ENCODE peak calls at places on chromosomes 3 and 15, in five cellular contexts. One of them, this sample, is unnamed.

GRCh38 chr3:32443471-32443870 is 51.8 kb downstream of the CMTM7 start:
- DNase-seq in GM12891: no peak
- DNase-seq in GM12878: no peak
- DNase-seq in IMR-90: peak
- DNase-seq in uterus: no peak
- DNase-seq in this sample: no peak

GRCh38 chr3:23241256-23241655 is 38.1 kb downstream of the UBE2E2 start:
- DNase-seq in GM12891: no peak
- DNase-seq in GM12878: no peak
- DNase-seq in IMR-90: no peak
- DNase-seq in uterus: no peak
- DNase-seq in this sample: no peak

GRCh38 chr15:92877000-92877399 is 23.1 kb upstream of the CHD2 start:
- DNase-seq in GM12891: no peak
- DNase-seq in GM12878: no peak
- DNase-seq in IMR-90: no peak
- DNase-seq in uterus: no peak
- DNase-seq in this sample: no peak

GRCh38 chr3:129119365-129120100 is 2.1 kb downstream of the RAB43 start:
- DNase-seq in GM12891: no peak
- DNase-seq in GM12878: no peak
- DNase-seq in IMR-90: no peak
- DNase-seq in uterus: no peak
- DNase-seq in this sample: no peak

GRCh38 chr3:184085389-184085852 is 11.4 kb upstream of the HTR3E start:
- DNase-seq in GM12891: no peak
- DNase-seq in GM12878: no peak
- DNase-seq in IMR-90: peak
- DNase-seq in uterus: no peak
- DNase-seq in this sample: no peak

GRCh38 chr3:189340680-189341460 is 169.1 kb downstream of the TPRG1 start:
- DNase-seq in GM12891: no peak
- DNase-seq in GM12878: no peak
- DNase-seq in IMR-90: no peak
- DNase-seq in uterus: no peak
- DNase-seq in this sample: no peak

GRCh38 chr15:73362900-73363299 is 5.9 kb downstream of the HCN4 start:
- DNase-seq in GM12891: no peak
- DNase-seq in GM12878: no peak
- DNase-seq in IMR-90: no peak
- DNase-seq in uterus: no peak
- DNase-seq in this sample: no peak

GRCh38 chr3:151684104-151684503 is 49.6 kb upstream of the AADACL2 start:
- DNase-seq in GM12891: no peak
- DNase-seq in GM12878: no peak
- DNase-seq in IMR-90: no peak
- DNase-seq in uterus: no peak
- DNase-seq in this sample: no peak

GRCh38 chr3:66407281-66408218 is 93.3 kb downstream of the LRIG1 start:
- DNase-seq in GM12891: peak
- DNase-seq in GM12878: no peak
- DNase-seq in IMR-90: peak
- DNase-seq in uterus: peak
- DNase-seq in this sample: peak

GRCh38 chr15:78434134-78434533 is 3.9 kb upstream of the IREB2 start:
- DNase-seq in GM12891: no peak
- DNase-seq in GM12878: no peak
- DNase-seq in IMR-90: no peak
- DNase-seq in uterus: no peak
- DNase-seq in this sample: no peak

GRCh38 chr3:141240290-141241247 is 8.9 kb downstream of the PXYLP1 start:
- DNase-seq in GM12891: no peak
- DNase-seq in GM12878: no peak
- DNase-seq in IMR-90: peak
- DNase-seq in uterus: no peak
- DNase-seq in this sample: peak

GRCh38 chr15:60733196-60733595 is 254.3 kb upstream of the ICE2 start:
- DNase-seq in GM12891: no peak
- DNase-seq in GM12878: no peak
- DNase-seq in IMR-90: no peak
- DNase-seq in uterus: no peak
- DNase-seq in this sample: no peak

GRCh38 chr3:50519471-50520089 is 16.1 kb upstream of the CACNA2D2 start:
- DNase-seq in GM12891: peak
- DNase-seq in GM12878: no peak
- DNase-seq in IMR-90: peak
- DNase-seq in uterus: peak
- DNase-seq in this sample: peak

GRCh38 chr3:7332696-7333095 is 471.8 kb downstream of the GRM7 start:
- DNase-seq in GM12891: no peak
- DNase-seq in GM12878: no peak
- DNase-seq in IMR-90: no peak
- DNase-seq in uterus: no peak
- DNase-seq in this sample: no peak

GRCh38 chr3:69999191-70000027 is at the start of gene SAMMSON:
- DNase-seq in GM12891: no peak
- DNase-seq in GM12878: no peak
- DNase-seq in IMR-90: peak
- DNase-seq in uterus: peak
- DNase-seq in this sample: no peak

GRCh38 chr15:81225161-81225671 is 28.5 kb downstream of the IL16 start:
- DNase-seq in GM12891: no peak
- DNase-seq in GM12878: no peak
- DNase-seq in IMR-90: no peak
- DNase-seq in uterus: peak
- DNase-seq in this sample: no peak

GRCh38 chr15:84910928-84911623 is 26.6 kb downstream of the SLC28A1 start:
- DNase-seq in GM12891: no peak
- DNase-seq in GM12878: no peak
- DNase-seq in IMR-90: no peak
- DNase-seq in uterus: no peak
- DNase-seq in this sample: no peak

GRCh38 chr3:189839576-189839975 is 208.4 kb downstream of the TP63 start:
- DNase-seq in GM12891: no peak
- DNase-seq in GM12878: no peak
- DNase-seq in IMR-90: peak
- DNase-seq in uterus: no peak
- DNase-seq in this sample: peak

GRCh38 chr15:62365795-62366442 is 200.8 kb upstream of the C2CD4B start:
- DNase-seq in GM12891: no peak
- DNase-seq in GM12878: no peak
- DNase-seq in IMR-90: no peak
- DNase-seq in uterus: no peak
- DNase-seq in this sample: no peak

GRCh38 chr15:91965501-91966180 is 112.1 kb downstream of the SLCO3A1 start:
- DNase-seq in GM12891: no peak
- DNase-seq in GM12878: no peak
- DNase-seq in IMR-90: peak
- DNase-seq in uterus: no peak
- DNase-seq in this sample: peak

GRCh38 chr3:143428351-143428750 is 308.8 kb downstream of the CHST2 start:
- DNase-seq in GM12891: no peak
- DNase-seq in GM12878: no peak
- DNase-seq in IMR-90: no peak
- DNase-seq in uterus: no peak
- DNase-seq in this sample: no peak

GRCh38 chr15:29323557-29323956 is 53.9 kb upstream of the NSMCE3 start:
- DNase-seq in GM12891: no peak
- DNase-seq in GM12878: no peak
- DNase-seq in IMR-90: no peak
- DNase-seq in uterus: no peak
- DNase-seq in this sample: no peak

GRCh38 chr3:56291244-56291680 is 177.0 kb downstream of the ERC2 start:
- DNase-seq in GM12891: no peak
- DNase-seq in GM12878: no peak
- DNase-seq in IMR-90: no peak
- DNase-seq in uterus: no peak
- DNase-seq in this sample: no peak

GRCh38 chr3:146155022-146155421 is 6.0 kb downstream of the PLOD2 start:
- DNase-seq in GM12891: no peak
- DNase-seq in GM12878: no peak
- DNase-seq in IMR-90: no peak
- DNase-seq in uterus: no peak
- DNase-seq in this sample: no peak

GRCh38 chr3:16467368-16467767 is 46.1 kb downstream of the RFTN1 start:
- DNase-seq in GM12891: no peak
- DNase-seq in GM12878: peak
- DNase-seq in IMR-90: no peak
- DNase-seq in uterus: no peak
- DNase-seq in this sample: no peak

GRCh38 chr3:117526485-117527079 is 817.0 kb downstream of the TUSC7 start:
- DNase-seq in GM12891: no peak
- DNase-seq in GM12878: no peak
- DNase-seq in IMR-90: peak
- DNase-seq in uterus: no peak
- DNase-seq in this sample: no peak

GRCh38 chr3:171121801-171122200 is 95.3 kb upstream of the SLC2A2 start:
- DNase-seq in GM12891: no peak
- DNase-seq in GM12878: no peak
- DNase-seq in IMR-90: no peak
- DNase-seq in uterus: no peak
- DNase-seq in this sample: no peak

GRCh38 chr3:14564741-14565140 is 24.6 kb upstream of the GRIP2 start:
- DNase-seq in GM12891: no peak
- DNase-seq in GM12878: no peak
- DNase-seq in IMR-90: no peak
- DNase-seq in uterus: no peak
- DNase-seq in this sample: no peak

GRCh38 chr15:66494262-66494661 is 3.3 kb downstream of the SNAPC5 start:
- DNase-seq in GM12891: no peak
- DNase-seq in GM12878: no peak
- DNase-seq in IMR-90: no peak
- DNase-seq in uterus: no peak
- DNase-seq in this sample: no peak
- TF ChIP-seq POLR2A in GM12891: no peak
- TF ChIP-seq POLR2A in GM12878: no peak
- TF ChIP-seq POLR2A in IMR-90: no peak
- TF ChIP-seq POLR2A in uterus: no peak
- TF ChIP-seq POLR2A in this sample: no peak

GRCh38 chr3:44682182-44682896 is 30.1 kb upstream of the ZNF502 start:
- DNase-seq in GM12891: no peak
- DNase-seq in GM12878: no peak
- DNase-seq in IMR-90: peak
- DNase-seq in uterus: no peak
- DNase-seq in this sample: no peak

GRCh38 chr3:44680921-44681455 is 31.5 kb upstream of the ZNF502 start:
- DNase-seq in GM12891: no peak
- DNase-seq in GM12878: no peak
- DNase-seq in IMR-90: no peak
- DNase-seq in uterus: no peak
- DNase-seq in this sample: no peak

GRCh38 chr3:44687898-44688297 is 24.6 kb upstream of the ZNF502 start:
- DNase-seq in GM12891: no peak
- DNase-seq in GM12878: no peak
- DNase-seq in IMR-90: no peak
- DNase-seq in uterus: no peak
- DNase-seq in this sample: no peak

GRCh38 chr3:44685128-44685800 is 27.2 kb upstream of the ZNF502 start:
- DNase-seq in GM12891: peak
- DNase-seq in GM12878: peak
- DNase-seq in IMR-90: peak
- DNase-seq in uterus: peak
- DNase-seq in this sample: no peak
- TF ChIP-seq POLR2A in GM12891: no peak
- TF ChIP-seq POLR2A in GM12878: peak
- TF ChIP-seq POLR2A in IMR-90: no peak
- TF ChIP-seq POLR2A in uterus: no peak
- TF ChIP-seq POLR2A in this sample: no peak

DNA sequence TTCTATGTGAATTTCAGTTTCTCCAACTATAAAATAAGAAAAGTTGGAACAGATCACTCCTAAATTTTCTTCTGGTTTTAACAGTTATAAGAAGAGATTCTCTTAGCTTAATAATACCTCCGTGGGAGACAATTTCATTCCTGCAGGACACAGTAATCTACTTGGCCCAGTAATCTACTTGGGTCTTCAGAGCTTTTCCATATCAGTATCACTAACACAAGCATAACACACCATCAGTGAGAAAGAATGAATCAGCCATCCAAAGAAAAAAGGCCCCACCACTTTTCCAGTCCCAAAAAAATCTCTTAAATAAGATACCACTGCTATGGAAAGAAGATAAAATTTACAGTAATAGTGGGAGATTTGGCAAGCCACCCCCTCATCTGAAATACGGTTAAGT is 20.2 kb downstream of the SIN3A start:
- DNase-seq in GM12891: no peak
- DNase-seq in GM12878: no peak
- DNase-seq in IMR-90: peak
- DNase-seq in uterus: no peak
- DNase-seq in this sample: no peak
- TF ChIP-seq POLR2A in GM12891: no peak
- TF ChIP-seq POLR2A in GM12878: no peak
- TF ChIP-seq POLR2A in IMR-90: no peak
- TF ChIP-seq POLR2A in uterus: no peak
- TF ChIP-seq POLR2A in this sample: no peak

GRCh38 chr15:90352109-90352893 is at the start of gene ZNF774:
- DNase-seq in GM12891: peak
- DNase-seq in GM12878: peak
- DNase-seq in IMR-90: peak
- DNase-seq in uterus: peak
- DNase-seq in this sample: peak
- TF ChIP-seq POLR2A in GM12891: no peak
- TF ChIP-seq POLR2A in GM12878: peak
- TF ChIP-seq POLR2A in IMR-90: peak
- TF ChIP-seq POLR2A in uterus: no peak
- TF ChIP-seq POLR2A in this sample: peak

DNA sequence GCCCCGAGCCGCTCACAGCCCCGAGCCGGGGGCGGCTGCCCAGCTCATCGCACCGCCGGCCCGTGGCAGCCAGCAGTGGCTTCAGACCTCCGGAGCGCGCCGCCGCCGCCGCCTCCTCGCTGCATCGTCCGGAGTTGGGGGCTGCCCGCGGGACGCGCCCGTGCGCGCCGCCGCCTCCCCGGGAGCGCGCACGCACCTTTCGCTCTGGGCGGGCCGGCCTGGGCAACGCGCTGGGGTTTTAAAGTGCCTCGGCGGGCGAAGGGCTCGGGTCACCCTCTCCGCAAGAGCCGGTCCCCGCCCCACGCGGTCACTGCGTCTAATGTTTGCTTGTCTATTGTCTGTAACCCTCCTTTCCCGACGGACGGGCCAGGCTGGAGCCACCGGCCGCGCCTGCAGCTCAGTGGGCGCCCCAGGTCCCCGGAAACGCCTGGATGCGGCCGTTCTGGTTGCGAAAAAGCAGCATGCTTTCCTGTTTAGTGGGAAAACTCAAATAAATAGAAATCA is at the start of gene RYK:
- DNase-seq in GM12891: peak
- DNase-seq in GM12878: no peak
- DNase-seq in IMR-90: peak
- DNase-seq in uterus: peak
- DNase-seq in this sample: peak
- TF ChIP-seq POLR2A in GM12891: peak
- TF ChIP-seq POLR2A in GM12878: peak
- TF ChIP-seq POLR2A in IMR-90: no peak
- TF ChIP-seq POLR2A in uterus: peak
- TF ChIP-seq POLR2A in this sample: peak